ENCODE peak calls at places on chromosomes 7 and 10, in seven cellular contexts. One of them, this sample, is unnamed.
A peak's percentile ranks its signal among the peaks of the same experiment; 100 is the strongest.

GRCh38 chr7:64559206-64559605 is 3.7 kb downstream of the ZNF680 start:
- DNase-seq in activated T-cell treated with anti-CD3 and anti-CD28 coated beads for 48 hours: no peak
- DNase-seq in T follicular helper cell: no peak
- DNase-seq in CD8-positive, alpha-beta memory T cell: no peak
- DNase-seq in GM10248: no peak
- DNase-seq in caudate nucleus: peak; percentile 9
- DNase-seq in mesothelial cell of epicardium: no peak
- DNase-seq in this sample: no peak

GRCh38 chr10:129662386-129662785 is 195.3 kb downstream of the MGMT start:
- DNase-seq in CD8-positive, alpha-beta memory T cell: no peak
- DNase-seq in activated T-cell treated with anti-CD3 and anti-CD28 coated beads for 48 hours: no peak
- DNase-seq in GM10248: no peak
- DNase-seq in mesothelial cell of epicardium: no peak
- DNase-seq in caudate nucleus: no peak
- DNase-seq in T follicular helper cell: no peak
- DNase-seq in this sample: no peak

GRCh38 chr10:85280014-85280413 is 951.6 kb downstream of the CCSER2 start:
- DNase-seq in activated T-cell treated with anti-CD3 and anti-CD28 coated beads for 48 hours: no peak
- DNase-seq in CD8-positive, alpha-beta memory T cell: no peak
- DNase-seq in caudate nucleus: no peak
- DNase-seq in GM10248: no peak
- DNase-seq in mesothelial cell of epicardium: no peak
- DNase-seq in T follicular helper cell: no peak
- DNase-seq in this sample: no peak

GRCh38 chr10:122087436-122087835 is 98.5 kb downstream of the TACC2 start:
- DNase-seq in T follicular helper cell: no peak
- DNase-seq in CD8-positive, alpha-beta memory T cell: no peak
- DNase-seq in caudate nucleus: no peak
- DNase-seq in activated T-cell treated with anti-CD3 and anti-CD28 coated beads for 48 hours: no peak
- DNase-seq in mesothelial cell of epicardium: no peak
- DNase-seq in GM10248: no peak
- DNase-seq in this sample: no peak

GRCh38 chr10:101840102-101840684 is 3.4 kb downstream of the KCNIP2 start:
- DNase-seq in CD8-positive, alpha-beta memory T cell: peak; percentile 23
- DNase-seq in T follicular helper cell: no peak
- DNase-seq in caudate nucleus: peak; percentile 76
- DNase-seq in GM10248: no peak
- DNase-seq in mesothelial cell of epicardium: no peak
- DNase-seq in activated T-cell treated with anti-CD3 and anti-CD28 coated beads for 48 hours: no peak
- DNase-seq in this sample: peak; percentile 16

GRCh38 chr10:43685744-43686143 is 37.1 kb upstream of the ZNF32 start:
- DNase-seq in caudate nucleus: no peak
- DNase-seq in GM10248: no peak
- DNase-seq in activated T-cell treated with anti-CD3 and anti-CD28 coated beads for 48 hours: no peak
- DNase-seq in T follicular helper cell: no peak
- DNase-seq in CD8-positive, alpha-beta memory T cell: no peak
- DNase-seq in mesothelial cell of epicardium: no peak
- DNase-seq in this sample: no peak

GRCh38 chr10:129938460-129938859 is 25.6 kb downstream of the EBF3 start:
- DNase-seq in T follicular helper cell: no peak
- DNase-seq in CD8-positive, alpha-beta memory T cell: no peak
- DNase-seq in caudate nucleus: no peak
- DNase-seq in GM10248: no peak
- DNase-seq in mesothelial cell of epicardium: no peak
- DNase-seq in activated T-cell treated with anti-CD3 and anti-CD28 coated beads for 48 hours: no peak
- DNase-seq in this sample: no peak

GRCh38 chr7:141660259-141660658 is 41.7 kb downstream of the DENND11 start:
- DNase-seq in GM10248: no peak
- DNase-seq in caudate nucleus: no peak
- DNase-seq in activated T-cell treated with anti-CD3 and anti-CD28 coated beads for 48 hours: no peak
- DNase-seq in mesothelial cell of epicardium: no peak
- DNase-seq in T follicular helper cell: no peak
- DNase-seq in CD8-positive, alpha-beta memory T cell: no peak
- DNase-seq in this sample: no peak

GRCh38 chr10:3265081-3265480 is 92.5 kb upstream of the PITRM1 start:
- DNase-seq in CD8-positive, alpha-beta memory T cell: no peak
- DNase-seq in caudate nucleus: no peak
- DNase-seq in mesothelial cell of epicardium: no peak
- DNase-seq in GM10248: no peak
- DNase-seq in T follicular helper cell: no peak
- DNase-seq in activated T-cell treated with anti-CD3 and anti-CD28 coated beads for 48 hours: no peak
- DNase-seq in this sample: no peak

GRCh38 chr10:6279540-6280267 is 77.0 kb downstream of the PFKFB3 start:
- DNase-seq in activated T-cell treated with anti-CD3 and anti-CD28 coated beads for 48 hours: no peak
- DNase-seq in mesothelial cell of epicardium: no peak
- DNase-seq in GM10248: no peak
- DNase-seq in caudate nucleus: no peak
- DNase-seq in T follicular helper cell: no peak
- DNase-seq in CD8-positive, alpha-beta memory T cell: no peak
- DNase-seq in this sample: no peak

GRCh38 chr10:79065091-79065551 is 3.6 kb upstream of the ZMIZ1 start:
- DNase-seq in activated T-cell treated with anti-CD3 and anti-CD28 coated beads for 48 hours: no peak
- DNase-seq in mesothelial cell of epicardium: no peak
- DNase-seq in CD8-positive, alpha-beta memory T cell: no peak
- DNase-seq in caudate nucleus: no peak
- DNase-seq in GM10248: no peak
- DNase-seq in T follicular helper cell: no peak
- DNase-seq in this sample: no peak

GRCh38 chr10:100192350-100192749 is 6.5 kb upstream of the ERLIN1 start:
- DNase-seq in T follicular helper cell: no peak
- DNase-seq in CD8-positive, alpha-beta memory T cell: no peak
- DNase-seq in mesothelial cell of epicardium: no peak
- DNase-seq in caudate nucleus: no peak
- DNase-seq in activated T-cell treated with anti-CD3 and anti-CD28 coated beads for 48 hours: no peak
- DNase-seq in GM10248: no peak
- DNase-seq in this sample: no peak

GRCh38 chr10:112915590-112916572 is 34.2 kb upstream of the TCF7L2 start:
- DNase-seq in CD8-positive, alpha-beta memory T cell: no peak
- DNase-seq in GM10248: no peak
- DNase-seq in T follicular helper cell: no peak
- DNase-seq in mesothelial cell of epicardium: no peak
- DNase-seq in caudate nucleus: no peak
- DNase-seq in activated T-cell treated with anti-CD3 and anti-CD28 coated beads for 48 hours: no peak
- DNase-seq in this sample: no peak

GRCh38 chr10:125151824-125152634 is 8.3 kb downstream of the CTBP2 start:
- DNase-seq in T follicular helper cell: no peak
- DNase-seq in CD8-positive, alpha-beta memory T cell: no peak
- DNase-seq in activated T-cell treated with anti-CD3 and anti-CD28 coated beads for 48 hours: no peak
- DNase-seq in caudate nucleus: no peak
- DNase-seq in GM10248: no peak
- DNase-seq in mesothelial cell of epicardium: no peak
- DNase-seq in this sample: no peak

GRCh38 chr10:49594594-49594993 is 15.5 kb upstream of the SLC18A3 start:
- DNase-seq in CD8-positive, alpha-beta memory T cell: no peak
- DNase-seq in caudate nucleus: peak; percentile 29
- DNase-seq in GM10248: peak; percentile 70
- DNase-seq in T follicular helper cell: no peak
- DNase-seq in mesothelial cell of epicardium: no peak
- DNase-seq in activated T-cell treated with anti-CD3 and anti-CD28 coated beads for 48 hours: no peak
- DNase-seq in this sample: no peak

GRCh38 chr10:126014309-126014708 is 117.9 kb downstream of the FANK1 start:
- DNase-seq in CD8-positive, alpha-beta memory T cell: no peak
- DNase-seq in GM10248: no peak
- DNase-seq in T follicular helper cell: no peak
- DNase-seq in caudate nucleus: no peak
- DNase-seq in activated T-cell treated with anti-CD3 and anti-CD28 coated beads for 48 hours: no peak
- DNase-seq in mesothelial cell of epicardium: no peak
- DNase-seq in this sample: no peak

GRCh38 chr10:61757525-61758397 is 95.0 kb downstream of the CABCOCO1 start:
- DNase-seq in caudate nucleus: no peak
- DNase-seq in activated T-cell treated with anti-CD3 and anti-CD28 coated beads for 48 hours: no peak
- DNase-seq in T follicular helper cell: no peak
- DNase-seq in GM10248: no peak
- DNase-seq in CD8-positive, alpha-beta memory T cell: no peak
- DNase-seq in mesothelial cell of epicardium: no peak
- DNase-seq in this sample: no peak

GRCh38 chr10:47240173-47240572 is 59.8 kb upstream of the GDF10 start:
- DNase-seq in mesothelial cell of epicardium: no peak
- DNase-seq in GM10248: no peak
- DNase-seq in T follicular helper cell: no peak
- DNase-seq in caudate nucleus: no peak
- DNase-seq in activated T-cell treated with anti-CD3 and anti-CD28 coated beads for 48 hours: no peak
- DNase-seq in CD8-positive, alpha-beta memory T cell: no peak
- DNase-seq in this sample: no peak

GRCh38 chr7:126443951-126444350 is 808.8 kb downstream of the GRM8 start:
- DNase-seq in T follicular helper cell: no peak
- DNase-seq in caudate nucleus: no peak
- DNase-seq in GM10248: no peak
- DNase-seq in activated T-cell treated with anti-CD3 and anti-CD28 coated beads for 48 hours: no peak
- DNase-seq in mesothelial cell of epicardium: no peak
- DNase-seq in CD8-positive, alpha-beta memory T cell: no peak
- DNase-seq in this sample: no peak

GRCh38 chr10:89373916-89374711 is 3.7 kb upstream of the IFIT1B start:
- DNase-seq in CD8-positive, alpha-beta memory T cell: no peak
- DNase-seq in mesothelial cell of epicardium: no peak
- DNase-seq in caudate nucleus: peak; percentile 89
- DNase-seq in T follicular helper cell: no peak
- DNase-seq in GM10248: no peak
- DNase-seq in activated T-cell treated with anti-CD3 and anti-CD28 coated beads for 48 hours: no peak
- DNase-seq in this sample: no peak

GRCh38 chr7:44086627-44087026 is 4.3 kb upstream of the POLM start:
- DNase-seq in CD8-positive, alpha-beta memory T cell: no peak
- DNase-seq in activated T-cell treated with anti-CD3 and anti-CD28 coated beads for 48 hours: no peak
- DNase-seq in caudate nucleus: no peak
- DNase-seq in T follicular helper cell: no peak
- DNase-seq in GM10248: no peak
- DNase-seq in mesothelial cell of epicardium: no peak
- DNase-seq in this sample: no peak

GRCh38 chr10:74008212-74008731 is 10.4 kb downstream of the VCL start:
- DNase-seq in caudate nucleus: no peak
- DNase-seq in activated T-cell treated with anti-CD3 and anti-CD28 coated beads for 48 hours: no peak
- DNase-seq in GM10248: peak; percentile 50
- DNase-seq in CD8-positive, alpha-beta memory T cell: no peak
- DNase-seq in T follicular helper cell: no peak
- DNase-seq in mesothelial cell of epicardium: no peak
- DNase-seq in this sample: no peak

GRCh38 chr10:30591249-30591670 is 38.3 kb downstream of the LYZL2 start:
- DNase-seq in caudate nucleus: peak; percentile 22
- DNase-seq in GM10248: peak; percentile 47
- DNase-seq in mesothelial cell of epicardium: peak; percentile 32
- DNase-seq in T follicular helper cell: peak; percentile 33
- DNase-seq in CD8-positive, alpha-beta memory T cell: peak; percentile 27
- DNase-seq in activated T-cell treated with anti-CD3 and anti-CD28 coated beads for 48 hours: no peak
- DNase-seq in this sample: peak; percentile 34

GRCh38 chr7:3112499-3113134 is 69.0 kb upstream of the CARD11 start:
- DNase-seq in GM10248: no peak
- DNase-seq in T follicular helper cell: no peak
- DNase-seq in activated T-cell treated with anti-CD3 and anti-CD28 coated beads for 48 hours: no peak
- DNase-seq in mesothelial cell of epicardium: no peak
- DNase-seq in caudate nucleus: no peak
- DNase-seq in CD8-positive, alpha-beta memory T cell: peak; percentile 31
- DNase-seq in this sample: no peak

GRCh38 chr7:91248996-91249395 is 15.2 kb upstream of the FZD1 start:
- DNase-seq in GM10248: no peak
- DNase-seq in mesothelial cell of epicardium: no peak
- DNase-seq in CD8-positive, alpha-beta memory T cell: no peak
- DNase-seq in T follicular helper cell: no peak
- DNase-seq in activated T-cell treated with anti-CD3 and anti-CD28 coated beads for 48 hours: no peak
- DNase-seq in caudate nucleus: no peak
- DNase-seq in this sample: no peak

GRCh38 chr7:70271617-70272081 is 673.4 kb downstream of the AUTS2 start:
- DNase-seq in T follicular helper cell: no peak
- DNase-seq in activated T-cell treated with anti-CD3 and anti-CD28 coated beads for 48 hours: no peak
- DNase-seq in CD8-positive, alpha-beta memory T cell: no peak
- DNase-seq in GM10248: no peak
- DNase-seq in caudate nucleus: no peak
- DNase-seq in mesothelial cell of epicardium: no peak
- DNase-seq in this sample: no peak

GRCh38 chr10:25388188-25388861 is 213.5 kb downstream of the GPR158 start:
- DNase-seq in caudate nucleus: no peak
- DNase-seq in CD8-positive, alpha-beta memory T cell: no peak
- DNase-seq in mesothelial cell of epicardium: no peak
- DNase-seq in activated T-cell treated with anti-CD3 and anti-CD28 coated beads for 48 hours: no peak
- DNase-seq in T follicular helper cell: no peak
- DNase-seq in GM10248: no peak
- DNase-seq in this sample: no peak

GRCh38 chr10:109852718-109853037 is 70.6 kb downstream of the XPNPEP1 start:
- DNase-seq in activated T-cell treated with anti-CD3 and anti-CD28 coated beads for 48 hours: no peak
- DNase-seq in CD8-positive, alpha-beta memory T cell: no peak
- DNase-seq in caudate nucleus: no peak
- DNase-seq in GM10248: no peak
- DNase-seq in mesothelial cell of epicardium: no peak
- DNase-seq in T follicular helper cell: no peak
- DNase-seq in this sample: no peak

GRCh38 chr7:7148799-7149481 is 33.4 kb upstream of the C1GALT1 start:
- DNase-seq in GM10248: no peak
- DNase-seq in caudate nucleus: no peak
- DNase-seq in T follicular helper cell: no peak
- DNase-seq in mesothelial cell of epicardium: no peak
- DNase-seq in activated T-cell treated with anti-CD3 and anti-CD28 coated beads for 48 hours: no peak
- DNase-seq in CD8-positive, alpha-beta memory T cell: no peak
- DNase-seq in this sample: no peak

GRCh38 chr7:155643804-155644177 is 670 bp upstream of the RBM33 start:
- DNase-seq in mesothelial cell of epicardium: no peak
- DNase-seq in activated T-cell treated with anti-CD3 and anti-CD28 coated beads for 48 hours: no peak
- DNase-seq in CD8-positive, alpha-beta memory T cell: no peak
- DNase-seq in T follicular helper cell: no peak
- DNase-seq in GM10248: no peak
- DNase-seq in caudate nucleus: no peak
- DNase-seq in this sample: no peak

GRCh38 chr7:82166666-82167065 is 276.9 kb downstream of the CACNA2D1 start:
- DNase-seq in GM10248: no peak
- DNase-seq in activated T-cell treated with anti-CD3 and anti-CD28 coated beads for 48 hours: no peak
- DNase-seq in CD8-positive, alpha-beta memory T cell: no peak
- DNase-seq in T follicular helper cell: no peak
- DNase-seq in caudate nucleus: no peak
- DNase-seq in mesothelial cell of epicardium: no peak
- DNase-seq in this sample: no peak

GRCh38 chr10:112914288-112914952 is 35.6 kb upstream of the TCF7L2 start:
- DNase-seq in T follicular helper cell: no peak
- DNase-seq in GM10248: no peak
- DNase-seq in caudate nucleus: no peak
- DNase-seq in CD8-positive, alpha-beta memory T cell: no peak
- DNase-seq in mesothelial cell of epicardium: no peak
- DNase-seq in activated T-cell treated with anti-CD3 and anti-CD28 coated beads for 48 hours: no peak
- DNase-seq in this sample: no peak

GRCh38 chr7:150909192-150909591 is 56.9 kb downstream of the AOC1 start:
- DNase-seq in T follicular helper cell: peak; percentile 13
- DNase-seq in mesothelial cell of epicardium: no peak
- DNase-seq in GM10248: no peak
- DNase-seq in CD8-positive, alpha-beta memory T cell: peak; percentile 22
- DNase-seq in caudate nucleus: no peak
- DNase-seq in activated T-cell treated with anti-CD3 and anti-CD28 coated beads for 48 hours: no peak
- DNase-seq in this sample: peak; percentile 14

GRCh38 chr10:132536241-132536963 is 1.2 kb upstream of the INPP5A start:
- DNase-seq in GM10248: no peak
- DNase-seq in mesothelial cell of epicardium: no peak
- DNase-seq in CD8-positive, alpha-beta memory T cell: no peak
- DNase-seq in activated T-cell treated with anti-CD3 and anti-CD28 coated beads for 48 hours: no peak
- DNase-seq in caudate nucleus: no peak
- DNase-seq in T follicular helper cell: no peak
- DNase-seq in this sample: no peak

GRCh38 chr10:484925-485661 is 204.4 kb downstream of the DIP2C start:
- DNase-seq in mesothelial cell of epicardium: no peak
- DNase-seq in T follicular helper cell: no peak
- DNase-seq in activated T-cell treated with anti-CD3 and anti-CD28 coated beads for 48 hours: no peak
- DNase-seq in GM10248: peak; percentile 43
- DNase-seq in CD8-positive, alpha-beta memory T cell: no peak
- DNase-seq in caudate nucleus: no peak
- DNase-seq in this sample: no peak

GRCh38 chr7:101534015-101534803 is 94.9 kb downstream of the MYL10 start:
- DNase-seq in CD8-positive, alpha-beta memory T cell: no peak
- DNase-seq in caudate nucleus: no peak
- DNase-seq in GM10248: no peak
- DNase-seq in mesothelial cell of epicardium: no peak
- DNase-seq in T follicular helper cell: no peak
- DNase-seq in activated T-cell treated with anti-CD3 and anti-CD28 coated beads for 48 hours: no peak
- DNase-seq in this sample: no peak

GRCh38 chr7:126450269-126450671 is 802.5 kb downstream of the GRM8 start:
- DNase-seq in mesothelial cell of epicardium: no peak
- DNase-seq in T follicular helper cell: no peak
- DNase-seq in activated T-cell treated with anti-CD3 and anti-CD28 coated beads for 48 hours: no peak
- DNase-seq in CD8-positive, alpha-beta memory T cell: no peak
- DNase-seq in GM10248: peak; percentile 11
- DNase-seq in caudate nucleus: no peak
- DNase-seq in this sample: no peak

GRCh38 chr7:79988642-79989041 is 146.0 kb upstream of the GNAI1 start:
- DNase-seq in activated T-cell treated with anti-CD3 and anti-CD28 coated beads for 48 hours: no peak
- DNase-seq in T follicular helper cell: no peak
- DNase-seq in GM10248: no peak
- DNase-seq in mesothelial cell of epicardium: no peak
- DNase-seq in caudate nucleus: no peak
- DNase-seq in CD8-positive, alpha-beta memory T cell: no peak
- DNase-seq in this sample: no peak